ENCODE peak calls at places on chromosomes 6 and 20, in six cellular contexts. One of them, this sample, is unnamed.

GRCh38 chr6:162999575-163000285 is 272.0 kb downstream of the PACRG start:
- DNase-seq in stimulated activated CD8-positive, alpha-beta memory T cell treated with anti-CD3 and anti-CD28 coated beads, Interleukin-7, amount 100 ng/mL, for 48 hours: no peak
- DNase-seq in COR-L47: no peak
- DNase-seq in activated gamma-delta T cell treated with anti-CD3 and anti-CD28 coated beads, Interleukin-2, amount 50 U/mL, for 16 hours: no peak
- DNase-seq in cardiac fibroblast: peak; percentile 43
- DNase-seq in CD4-positive, alpha-beta memory T cell: no peak
- DNase-seq in this sample: no peak

GRCh38 chr6:31919624-31920303 is 7.8 kb upstream of the C2 start:
- DNase-seq in activated gamma-delta T cell treated with anti-CD3 and anti-CD28 coated beads, Interleukin-2, amount 50 U/mL, for 16 hours: no peak
- DNase-seq in COR-L47: no peak
- DNase-seq in cardiac fibroblast: no peak
- DNase-seq in CD4-positive, alpha-beta memory T cell: no peak
- DNase-seq in stimulated activated CD8-positive, alpha-beta memory T cell treated with anti-CD3 and anti-CD28 coated beads, Interleukin-7, amount 100 ng/mL, for 48 hours: no peak
- DNase-seq in this sample: no peak

GRCh38 chr20:9225879-9226278 is 157.0 kb downstream of the PLCB4 start:
- DNase-seq in CD4-positive, alpha-beta memory T cell: no peak
- DNase-seq in cardiac fibroblast: no peak
- DNase-seq in activated gamma-delta T cell treated with anti-CD3 and anti-CD28 coated beads, Interleukin-2, amount 50 U/mL, for 16 hours: no peak
- DNase-seq in stimulated activated CD8-positive, alpha-beta memory T cell treated with anti-CD3 and anti-CD28 coated beads, Interleukin-7, amount 100 ng/mL, for 48 hours: no peak
- DNase-seq in COR-L47: no peak
- DNase-seq in this sample: no peak

GRCh38 chr6:108559884-108560462 is 744 bp upstream of the FOXO3 start:
- DNase-seq in COR-L47: peak; percentile 32
- DNase-seq in cardiac fibroblast: peak; percentile 73
- DNase-seq in stimulated activated CD8-positive, alpha-beta memory T cell treated with anti-CD3 and anti-CD28 coated beads, Interleukin-7, amount 100 ng/mL, for 48 hours: no peak
- DNase-seq in CD4-positive, alpha-beta memory T cell: no peak
- DNase-seq in activated gamma-delta T cell treated with anti-CD3 and anti-CD28 coated beads, Interleukin-2, amount 50 U/mL, for 16 hours: no peak
- DNase-seq in this sample: peak; percentile 48

GRCh38 chr20:43238833-43239232 is 49.1 kb upstream of the PTPRT start:
- DNase-seq in CD4-positive, alpha-beta memory T cell: no peak
- DNase-seq in stimulated activated CD8-positive, alpha-beta memory T cell treated with anti-CD3 and anti-CD28 coated beads, Interleukin-7, amount 100 ng/mL, for 48 hours: no peak
- DNase-seq in COR-L47: no peak
- DNase-seq in cardiac fibroblast: no peak
- DNase-seq in activated gamma-delta T cell treated with anti-CD3 and anti-CD28 coated beads, Interleukin-2, amount 50 U/mL, for 16 hours: no peak
- DNase-seq in this sample: no peak

GRCh38 chr6:101294676-101295075 is 98.8 kb upstream of the GRIK2 start:
- DNase-seq in stimulated activated CD8-positive, alpha-beta memory T cell treated with anti-CD3 and anti-CD28 coated beads, Interleukin-7, amount 100 ng/mL, for 48 hours: no peak
- DNase-seq in COR-L47: no peak
- DNase-seq in cardiac fibroblast: no peak
- DNase-seq in activated gamma-delta T cell treated with anti-CD3 and anti-CD28 coated beads, Interleukin-2, amount 50 U/mL, for 16 hours: no peak
- DNase-seq in CD4-positive, alpha-beta memory T cell: no peak
- DNase-seq in this sample: no peak

GRCh38 chr6:30211306-30211705 is 1.9 kb downstream of the TRIM26 start:
- DNase-seq in stimulated activated CD8-positive, alpha-beta memory T cell treated with anti-CD3 and anti-CD28 coated beads, Interleukin-7, amount 100 ng/mL, for 48 hours: no peak
- DNase-seq in CD4-positive, alpha-beta memory T cell: no peak
- DNase-seq in cardiac fibroblast: no peak
- DNase-seq in activated gamma-delta T cell treated with anti-CD3 and anti-CD28 coated beads, Interleukin-2, amount 50 U/mL, for 16 hours: no peak
- DNase-seq in COR-L47: no peak
- DNase-seq in this sample: no peak

GRCh38 chr6:131107166-131107565 is 28.1 kb upstream of the AKAP7 start:
- DNase-seq in CD4-positive, alpha-beta memory T cell: no peak
- DNase-seq in stimulated activated CD8-positive, alpha-beta memory T cell treated with anti-CD3 and anti-CD28 coated beads, Interleukin-7, amount 100 ng/mL, for 48 hours: no peak
- DNase-seq in cardiac fibroblast: peak; percentile 73
- DNase-seq in activated gamma-delta T cell treated with anti-CD3 and anti-CD28 coated beads, Interleukin-2, amount 50 U/mL, for 16 hours: no peak
- DNase-seq in COR-L47: no peak
- DNase-seq in this sample: no peak

GRCh38 chr20:24034820-24035219 is 46.2 kb upstream of the GGTLC1 start:
- DNase-seq in CD4-positive, alpha-beta memory T cell: no peak
- DNase-seq in cardiac fibroblast: peak; percentile 12
- DNase-seq in COR-L47: no peak
- DNase-seq in activated gamma-delta T cell treated with anti-CD3 and anti-CD28 coated beads, Interleukin-2, amount 50 U/mL, for 16 hours: no peak
- DNase-seq in stimulated activated CD8-positive, alpha-beta memory T cell treated with anti-CD3 and anti-CD28 coated beads, Interleukin-7, amount 100 ng/mL, for 48 hours: no peak
- DNase-seq in this sample: no peak

GRCh38 chr6:2110504-2110903 is 134.9 kb downstream of the GMDS start:
- DNase-seq in stimulated activated CD8-positive, alpha-beta memory T cell treated with anti-CD3 and anti-CD28 coated beads, Interleukin-7, amount 100 ng/mL, for 48 hours: no peak
- DNase-seq in COR-L47: no peak
- DNase-seq in CD4-positive, alpha-beta memory T cell: no peak
- DNase-seq in activated gamma-delta T cell treated with anti-CD3 and anti-CD28 coated beads, Interleukin-2, amount 50 U/mL, for 16 hours: no peak
- DNase-seq in cardiac fibroblast: peak; percentile 26
- DNase-seq in this sample: no peak

GRCh38 chr20:46031701-46032254 is 2.8 kb downstream of the SLC12A5 start:
- DNase-seq in cardiac fibroblast: no peak
- DNase-seq in stimulated activated CD8-positive, alpha-beta memory T cell treated with anti-CD3 and anti-CD28 coated beads, Interleukin-7, amount 100 ng/mL, for 48 hours: no peak
- DNase-seq in CD4-positive, alpha-beta memory T cell: no peak
- DNase-seq in COR-L47: peak; percentile 87
- DNase-seq in activated gamma-delta T cell treated with anti-CD3 and anti-CD28 coated beads, Interleukin-2, amount 50 U/mL, for 16 hours: no peak
- DNase-seq in this sample: no peak

GRCh38 chr6:163661271-163661671 is 246.8 kb downstream of the QKI start:
- DNase-seq in CD4-positive, alpha-beta memory T cell: no peak
- DNase-seq in activated gamma-delta T cell treated with anti-CD3 and anti-CD28 coated beads, Interleukin-2, amount 50 U/mL, for 16 hours: no peak
- DNase-seq in stimulated activated CD8-positive, alpha-beta memory T cell treated with anti-CD3 and anti-CD28 coated beads, Interleukin-7, amount 100 ng/mL, for 48 hours: no peak
- DNase-seq in COR-L47: no peak
- DNase-seq in cardiac fibroblast: no peak
- DNase-seq in this sample: no peak

GRCh38 chr6:52580905-52581304 is 4.0 kb upstream of the TRAM2 start:
- DNase-seq in stimulated activated CD8-positive, alpha-beta memory T cell treated with anti-CD3 and anti-CD28 coated beads, Interleukin-7, amount 100 ng/mL, for 48 hours: no peak
- DNase-seq in activated gamma-delta T cell treated with anti-CD3 and anti-CD28 coated beads, Interleukin-2, amount 50 U/mL, for 16 hours: no peak
- DNase-seq in COR-L47: no peak
- DNase-seq in CD4-positive, alpha-beta memory T cell: no peak
- DNase-seq in cardiac fibroblast: no peak
- DNase-seq in this sample: no peak

GRCh38 chr6:83192456-83192855 is 609 bp downstream of the PGM3 start:
- DNase-seq in CD4-positive, alpha-beta memory T cell: no peak
- DNase-seq in COR-L47: no peak
- DNase-seq in cardiac fibroblast: no peak
- DNase-seq in stimulated activated CD8-positive, alpha-beta memory T cell treated with anti-CD3 and anti-CD28 coated beads, Interleukin-7, amount 100 ng/mL, for 48 hours: no peak
- DNase-seq in activated gamma-delta T cell treated with anti-CD3 and anti-CD28 coated beads, Interleukin-2, amount 50 U/mL, for 16 hours: no peak
- DNase-seq in this sample: no peak

GRCh38 chr6:157381631-157382621 is 936 bp downstream of the ZDHHC14 start:
- DNase-seq in cardiac fibroblast: peak; percentile 58
- DNase-seq in COR-L47: no peak
- DNase-seq in activated gamma-delta T cell treated with anti-CD3 and anti-CD28 coated beads, Interleukin-2, amount 50 U/mL, for 16 hours: peak; percentile 34
- DNase-seq in stimulated activated CD8-positive, alpha-beta memory T cell treated with anti-CD3 and anti-CD28 coated beads, Interleukin-7, amount 100 ng/mL, for 48 hours: peak; percentile 32
- DNase-seq in CD4-positive, alpha-beta memory T cell: peak; percentile 55
- DNase-seq in this sample: peak; percentile 49

GRCh38 chr20:3068986-3069900 is 2.2 kb upstream of the OXT start:
- DNase-seq in COR-L47: peak; percentile 33
- DNase-seq in CD4-positive, alpha-beta memory T cell: peak; percentile 20
- DNase-seq in activated gamma-delta T cell treated with anti-CD3 and anti-CD28 coated beads, Interleukin-2, amount 50 U/mL, for 16 hours: no peak
- DNase-seq in stimulated activated CD8-positive, alpha-beta memory T cell treated with anti-CD3 and anti-CD28 coated beads, Interleukin-7, amount 100 ng/mL, for 48 hours: no peak
- DNase-seq in cardiac fibroblast: no peak
- DNase-seq in this sample: no peak

This sample was measured in central memory CD4-positive, alpha-beta T cell.